ENCODE peak calls at places on chromosomes 4 and X, in four cellular contexts. Z is activated B cell treated with CpG ODN at 0.5 μM for 24 hours, U is stomach, Q is MM.1S. F is an unnamed sample.

GRCh38 chr4:81635747-81636146 is 164.0 kb upstream of the RASGEF1B start:
- DNase-seq in Z (peak), U (peak), Q (peak), F (peak)

GRCh38 chr4:106162278-106162677 is 153.7 kb downstream of the TBCK start:
- DNase-seq in Z (no peak), U (no peak), Q (no peak), F (no peak)

GRCh38 chr4:74397748-74398426 is 32.9 kb downstream of the EREG start:
- DNase-seq in Z (no peak), U (no peak), Q (peak), F (no peak)

GRCh38 chr4:185562531-185562930 is 27.2 kb upstream of the PDLIM3 start:
- DNase-seq in Z (no peak), U (no peak), Q (no peak), F (no peak)

GRCh38 chr4:54433686-54434085 is 204.6 kb downstream of the PDGFRA start:
- DNase-seq in Z (no peak), U (no peak), Q (no peak), F (no peak)

GRCh38 chrX:46642145-46642544 is 68.6 kb downstream of the CHST7 start:
- DNase-seq in Z (no peak), U (no peak), Q (peak), F (no peak)

GRCh38 chrX:153474718-153475117 is 4.3 kb upstream of the HAUS7 start:
- DNase-seq in Z (peak), U (peak), Q (no peak), F (peak)

GRCh38 chr4:94545296-94545695 is 93.6 kb downstream of the PDLIM5 start:
- DNase-seq in Z (no peak), U (no peak), Q (no peak), F (no peak)

GRCh38 chr4:142126890-142127497 is 490.6 kb downstream of the IL15 start:
- DNase-seq in Z (no peak), U (peak), Q (peak), F (peak)

GRCh38 chrX:27463187-27463586 is at the start of gene PPP4R3C:
- DNase-seq in Z (no peak), U (no peak), Q (no peak), F (no peak)
- TF ChIP-seq CTCF in Z (no peak), U (no peak), Q (no peak), F (no peak)

DNA sequence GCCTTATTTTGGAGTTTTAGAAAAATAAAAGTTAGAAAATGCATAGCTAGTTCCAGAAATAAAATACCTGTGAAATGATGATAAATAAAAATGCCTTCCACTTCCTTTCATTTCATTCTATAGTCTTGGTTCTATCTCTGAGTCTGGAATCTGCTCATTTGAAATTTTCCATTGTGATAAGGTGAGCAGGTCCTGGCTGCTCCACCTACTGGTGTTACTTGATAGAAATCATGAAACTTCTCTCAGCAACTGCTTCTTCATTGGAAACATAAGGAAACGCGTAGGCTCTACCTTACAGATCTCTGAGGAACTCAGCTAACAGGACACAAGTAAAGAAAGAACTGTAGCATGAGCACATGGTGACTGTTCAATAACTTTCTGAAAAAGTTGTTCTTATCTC is 141.8 kb downstream of the DCHS2 start:
- DNase-seq in Z (no peak), U (no peak), Q (peak), F (no peak)
- TF ChIP-seq CTCF in Z (no peak), U (peak), Q (peak), F (peak)

DNA sequence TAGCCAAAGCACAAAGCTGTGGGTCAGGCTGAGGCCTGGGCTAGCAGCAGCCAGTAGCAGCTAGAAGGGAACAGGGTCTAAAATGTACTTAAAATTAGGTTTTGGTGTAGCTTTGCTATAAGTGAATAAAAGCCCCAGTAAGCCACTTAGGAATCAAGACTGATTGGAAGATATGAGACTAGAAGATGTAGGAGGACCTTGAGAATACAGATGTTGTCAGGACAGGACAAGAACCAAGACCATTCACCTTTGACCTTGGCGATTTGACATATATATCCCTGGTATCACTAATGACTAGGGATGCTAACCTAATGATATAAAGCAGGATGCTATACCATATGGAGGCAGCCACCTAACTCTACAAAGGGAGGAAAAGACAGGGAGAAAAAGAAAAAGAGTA is 238.1 kb downstream of the FBXO8 start:
- DNase-seq in Z (no peak), U (no peak), Q (no peak), F (no peak)
- TF ChIP-seq CTCF in Z (no peak), U (no peak), Q (no peak), F (no peak)

DNA sequence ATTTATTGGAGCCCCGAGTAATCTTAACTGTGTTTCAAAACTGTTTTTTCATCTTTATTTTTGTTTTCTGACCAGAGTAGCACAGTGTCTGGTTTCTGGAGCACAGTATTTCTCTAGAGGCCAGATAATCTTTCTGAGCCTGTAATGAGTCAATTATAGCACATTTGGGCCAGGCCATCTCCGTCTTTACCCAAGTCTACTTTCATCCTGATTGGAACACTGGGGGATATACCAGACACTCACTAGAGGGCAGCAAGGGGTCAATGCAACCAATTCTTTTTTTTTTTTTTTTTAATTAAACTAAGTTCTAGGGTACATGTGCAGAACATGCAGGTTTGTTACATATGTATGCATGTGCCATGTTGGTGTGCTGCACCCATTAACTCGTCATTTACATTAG is 282.0 kb downstream of the ARHGAP24 start:
- DNase-seq in Z (no peak), U (no peak), Q (no peak), F (peak)
- TF ChIP-seq CTCF in Z (no peak), U (no peak), Q (peak), F (no peak)

DNA sequence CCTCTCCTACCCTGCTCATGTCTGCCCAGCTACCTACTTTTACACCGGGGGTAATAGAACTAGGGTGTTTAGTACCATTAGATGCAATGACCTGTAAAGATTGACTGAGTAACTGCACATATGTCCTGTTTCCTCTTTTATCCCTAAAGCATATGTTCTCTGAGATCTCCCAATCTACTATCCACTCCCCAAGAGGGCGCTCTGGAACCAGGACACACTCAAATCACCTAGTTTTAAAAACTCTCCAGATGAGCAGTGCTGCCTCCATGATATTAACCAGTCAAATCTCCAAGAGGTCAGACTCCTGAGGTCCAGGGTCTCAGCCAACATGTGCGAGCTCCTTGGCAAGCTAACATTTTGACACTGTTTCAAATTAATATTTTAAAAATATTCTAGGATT is 87.0 kb upstream of the TSPAN5 start:
- DNase-seq in Z (no peak), U (no peak), Q (no peak), F (no peak)
- TF ChIP-seq CTCF in Z (no peak), U (no peak), Q (peak), F (no peak)

DNA sequence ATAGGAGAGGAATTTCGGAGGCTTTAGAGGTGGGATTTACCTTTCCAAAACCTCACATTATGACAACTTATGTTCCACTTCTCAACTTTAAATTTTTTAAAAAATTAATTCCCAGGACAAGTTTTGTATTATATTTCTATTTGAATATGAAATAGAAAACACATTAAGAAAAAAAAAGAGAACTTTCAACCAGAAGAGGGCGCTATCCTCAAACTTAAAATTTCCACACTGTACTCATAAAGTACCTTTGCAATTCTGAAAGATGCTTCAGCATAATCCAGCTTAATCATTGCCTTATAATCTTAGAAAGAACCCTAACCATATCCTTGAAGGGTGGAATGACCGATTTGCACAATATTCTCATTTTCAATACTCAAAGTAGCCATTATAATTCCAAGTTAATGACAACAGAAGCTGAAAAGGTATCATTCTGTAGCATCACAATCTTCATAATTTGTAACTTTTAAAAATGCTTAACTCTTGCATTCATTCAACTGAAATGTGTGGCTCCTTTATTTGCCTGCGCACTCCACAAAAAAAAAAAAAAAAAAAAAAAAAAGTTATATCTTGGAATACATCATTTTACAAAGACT is 158.0 kb downstream of the KCNIP4 start:
- DNase-seq in Z (no peak), U (no peak), Q (peak), F (peak)
- TF ChIP-seq CTCF in Z (no peak), U (peak), Q (peak), F (no peak)

DNA sequence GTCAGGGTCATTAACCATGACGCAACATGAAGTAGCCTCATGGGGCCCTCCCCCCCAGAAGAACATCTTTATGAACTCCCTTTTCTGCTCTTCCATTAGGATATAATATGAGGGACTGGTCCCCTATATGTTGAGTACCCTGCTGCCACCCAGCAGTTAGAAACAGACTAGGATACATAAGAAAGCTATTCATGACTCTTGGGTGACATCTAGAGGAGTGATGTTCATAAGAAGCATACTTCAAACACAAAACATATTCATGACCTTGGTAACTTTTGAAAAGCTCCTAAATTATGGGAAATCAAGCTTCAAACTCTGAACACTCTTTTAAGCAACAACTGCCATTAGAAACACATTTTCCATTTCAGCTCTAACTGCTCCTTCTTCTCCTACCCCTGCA is 155.2 kb upstream of the SPIN4 start:
- DNase-seq in Z (no peak), U (no peak), Q (peak), F (no peak)
- TF ChIP-seq CTCF in Z (no peak), U (no peak), Q (peak), F (no peak)

GRCh38 chr4:18366762-18367358 is 345.3 kb upstream of the LCORL start:
- DNase-seq in Z (no peak), U (no peak), Q (peak), F (no peak)
- TF ChIP-seq CTCF in Z (no peak), U (peak), Q (peak), F (no peak)

DNA sequence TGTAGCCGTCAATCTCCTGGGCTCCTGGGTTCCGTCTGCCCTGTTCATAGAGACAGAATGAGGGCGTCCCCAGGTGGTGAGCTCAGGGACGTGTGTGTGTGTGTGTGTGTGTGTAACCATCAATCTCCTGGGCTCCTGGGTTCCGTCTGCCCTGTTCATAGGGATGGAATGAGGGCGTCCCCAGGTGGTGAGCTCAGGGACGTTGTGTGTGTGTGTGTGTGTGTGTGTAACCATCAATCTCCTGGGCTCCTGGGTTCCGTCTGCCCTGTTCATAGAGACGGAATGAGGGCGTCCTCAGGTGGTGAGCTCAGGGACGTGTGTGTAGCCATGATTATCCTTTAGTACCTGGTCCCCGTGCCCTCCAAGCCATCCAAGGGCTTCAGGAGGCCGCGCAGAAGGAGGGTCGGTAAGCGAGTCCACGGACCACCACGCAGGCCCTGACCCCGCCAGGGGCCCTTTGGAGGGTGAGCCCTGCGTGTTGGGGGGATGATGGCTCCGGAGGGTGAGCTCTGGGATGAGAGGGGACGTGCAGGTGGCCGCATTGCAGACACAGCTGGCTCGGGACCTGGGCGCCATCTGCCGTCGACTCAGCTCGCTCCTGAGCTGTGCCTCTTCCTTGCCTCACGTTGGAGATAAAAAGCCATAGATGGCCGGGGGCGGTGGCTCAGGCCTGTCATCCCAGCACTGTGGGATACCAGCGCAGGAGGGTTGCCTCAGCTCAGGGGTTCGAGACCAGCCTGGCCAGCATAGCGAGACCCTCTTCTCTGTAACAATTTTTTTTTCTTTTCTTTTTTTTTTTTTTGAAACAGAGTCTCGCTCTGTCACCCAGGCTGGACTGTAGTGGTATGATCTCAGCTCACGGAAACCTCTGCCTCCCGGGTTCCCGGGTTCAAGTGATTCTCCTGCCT is 5.4 kb upstream of the GTPBP6 start:
- DNase-seq in Z (no peak), U (peak), Q (peak), F (no peak)
- TF ChIP-seq CTCF in Z (no peak), U (no peak), Q (no peak), F (no peak)

F was measured in Calu3.